ENCODE peak calls at places on chromosomes 13 and 19, in four cellular contexts. Q is type B pancreatic cell, K is NCI-H1105 treated with DMSO at 0.1 percent for 48 hours, E is left lung. A is an unnamed sample.

GRCh38 chr19:38228491-38229439 is 4.7 kb upstream of the DPF1 start:
- DNase-seq in Q (no peak), K (peak; percentile 35), E (no peak), A (no peak)

GRCh38 chr13:45180303-45180702 is 20.5 kb downstream of the KCTD4 start:
- DNase-seq in Q (no peak), K (no peak), E (no peak), A (no peak)

GRCh38 chr13:68056816-68057710 is 826.9 kb upstream of the PCDH9 start:
- DNase-seq in Q (no peak), K (no peak), E (no peak), A (no peak)

GRCh38 chr13:73697166-73697565 is 437.0 kb downstream of the KLF12 start:
- DNase-seq in Q (no peak), K (no peak), E (no peak), A (peak; percentile 34)

GRCh38 chr19:11662278-11662677 is 65.0 kb downstream of the ZNF627 start:
- DNase-seq in Q (no peak), K (no peak), E (no peak), A (no peak)

GRCh38 chr19:7705387-7706187 is 3.7 kb upstream of the FCER2 start:
- DNase-seq in Q (no peak), K (no peak), E (peak; percentile 91), A (no peak)

GRCh38 chr13:80742027-80742426 is 401.1 kb upstream of the SPRY2 start:
- DNase-seq in Q (no peak), K (peak; percentile 17), E (no peak), A (no peak)

GRCh38 chr19:17967258-17968051 is 548 bp downstream of the KCNN1 start:
- DNase-seq in Q (no peak), K (peak; percentile 29), E (no peak), A (no peak)

GRCh38 chr19:38557205-38557799 is 60.5 kb downstream of the MAP4K1 start:
- DNase-seq in Q (no peak), K (no peak), E (peak; percentile 53), A (no peak)

GRCh38 chr13:92270990-92271389 is 872.6 kb downstream of the GPC5 start:
- DNase-seq in Q (no peak), K (no peak), E (no peak), A (no peak)

GRCh38 chr19:6572217-6572616 is 18.7 kb downstream of the CD70 start:
- DNase-seq in Q (no peak), K (no peak), E (no peak), A (no peak)

GRCh38 chr19:11479470-11480080 is 1.3 kb downstream of the ELAVL3 start:
- DNase-seq in Q (no peak), K (peak; percentile 20), E (peak; percentile 80), A (no peak)

GRCh38 chr13:34044660-34045080 is 226.7 kb downstream of the RFC3 start:
- DNase-seq in Q (no peak), K (no peak), E (no peak), A (no peak)

GRCh38 chr19:39740395-39740794 is 2.6 kb upstream of the CLC start:
- DNase-seq in Q (no peak), K (no peak), E (no peak), A (no peak)

GRCh38 chr19:35249848-35250711 is 1.3 kb downstream of the LSR start:
- DNase-seq in Q (peak; percentile 53), K (no peak), E (peak; percentile 69), A (peak; percentile 85)

GRCh38 chr19:45879971-45880370 is 6.0 kb downstream of the IRF2BP1 start:
- DNase-seq in Q (no peak), K (no peak), E (no peak), A (no peak)

GRCh38 chr19:30307191-30307974 is 64.8 kb upstream of the ZNF536 start:
- DNase-seq in Q (no peak), K (peak; percentile 82), E (no peak), A (no peak)

GRCh38 chr13:40599722-40600121 is 66.7 kb downstream of the FOXO1 start:
- DNase-seq in Q (no peak), K (no peak), E (no peak), A (peak; percentile 53)

GRCh38 chr13:64078025-64078424 is 2662.4 kb upstream of the PCDH20 start:
- DNase-seq in Q (no peak), K (peak; percentile 100), E (peak; percentile 49), A (no peak)

GRCh38 chr19:41299755-41300089 is 10.2 kb upstream of the CCDC97 start:
- DNase-seq in Q (no peak), K (no peak), E (no peak), A (no peak)

GRCh38 chr13:76852991-76853390 is 33.2 kb downstream of the KCTD12 start:
- DNase-seq in Q (no peak), K (no peak), E (no peak), A (no peak)

GRCh38 chr19:17909017-17909732 is 23.6 kb upstream of the CCDC124 start:
- DNase-seq in Q (no peak), K (no peak), E (no peak), A (no peak)

GRCh38 chr13:29858667-29859066 is 8.2 kb upstream of the UBL3 start:
- DNase-seq in Q (no peak), K (no peak), E (no peak), A (no peak)

GRCh38 chr13:25179011-25179410 is 6.9 kb upstream of the AMER2 start:
- DNase-seq in Q (no peak), K (no peak), E (no peak), A (no peak)

GRCh38 chr19:7535993-7536685 is 622 bp downstream of the PNPLA6 start:
- DNase-seq in Q (no peak), K (no peak), E (no peak), A (no peak)

GRCh38 chr19:49469828-49470614 is 4.0 kb upstream of the FLT3LG start:
- DNase-seq in Q (no peak), K (no peak), E (no peak), A (no peak)

GRCh38 chr13:64266024-64266423 is 2850.4 kb upstream of the PCDH20 start:
- DNase-seq in Q (no peak), K (no peak), E (no peak), A (no peak)

GRCh38 chr13:111790621-111791020 is 276.3 kb upstream of the SOX1 start:
- DNase-seq in Q (no peak), K (no peak), E (no peak), A (peak; percentile 91)

GRCh38 chr19:48480151-48480475 is 10.9 kb downstream of the CYTH2 start:
- DNase-seq in Q (no peak), K (peak; percentile 36), E (no peak), A (no peak)

GRCh38 chr19:13953021-13953531 is 767 bp downstream of the DCAF15 start:
- DNase-seq in Q (no peak), K (no peak), E (no peak), A (no peak)

A was measured in esophagus muscularis mucosa.